ENCODE peak calls at places on chromosome X, in five cellular contexts. G is small intestine, S is breast epithelium, A is right atrium auricular region, H is spleen. P is an unnamed sample. For H3K4me1 and H3K27me3, the result is how much of the 10 kb centered on the place peaks cover.

GRCh38 chrX:21181232-21181853 is 192.9 kb upstream of the CNKSR2 start:
- DNase-seq in G (no peak), S (no peak), A (no peak), H (no peak), P (no peak)

GRCh38 chrX:137430984-137431475 is 134.9 kb upstream of the ZIC3 start:
- DNase-seq in G (no peak), S (no peak), A (no peak), H (no peak), P (no peak)

GRCh38 chrX:18984381-18985185 is 669 bp upstream of the PHKA2 start:
- DNase-seq in G (peak), S (peak), A (peak), H (peak), P (peak)

GRCh38 chrX:147912093-147912801 is 528 bp downstream of the FMR1 start:
- DNase-seq in G (peak), S (peak), A (no peak), H (peak), P (peak)

GRCh38 chrX:18945488-18945887 is 38.4 kb downstream of the PHKA2 start:
- DNase-seq in G (no peak), S (no peak), A (no peak), H (no peak), P (no peak)

GRCh38 chrX:95346854-95347253 is 1337.8 kb upstream of the DIAPH2 start:
- DNase-seq in G (no peak), S (no peak), A (no peak), H (no peak), P (no peak)

GRCh38 chrX:105698386-105698785 is 124.0 kb upstream of the NRK start:
- DNase-seq in G (no peak), S (no peak), A (no peak), H (no peak), P (no peak)

GRCh38 chrX:110402855-110403230 is 44.2 kb downstream of the RTL9 start:
- DNase-seq in G (no peak), S (no peak), A (no peak), H (no peak), P (no peak)

GRCh38 chrX:29690061-29690460 is 525.3 kb upstream of the MAGEB2 start:
- DNase-seq in G (no peak), S (no peak), A (no peak), H (no peak), P (no peak)

GRCh38 chrX:102155806-102156179 is at the start of gene BEX5:
- DNase-seq in G (peak), S (no peak), A (no peak), H (peak), P (peak)

GRCh38 chrX:130247996-130248395 is 20.7 kb downstream of the ZNF280C start:
- DNase-seq in G (no peak), S (no peak), A (no peak), H (no peak), P (no peak)

GRCh38 chrX:7266261-7266660 is 118.3 kb upstream of the PUDP start:
- DNase-seq in G (no peak), S (no peak), A (no peak), H (no peak), P (no peak)

GRCh38 chrX:139077303-139078131 is 366.0 kb upstream of the FGF13 start:
- DNase-seq in G (no peak), S (no peak), A (no peak), H (no peak), P (no peak)

GRCh38 chrX:148658115-148658725 is 157.8 kb downstream of the AFF2 start:
- DNase-seq in G (no peak), S (no peak), A (no peak), H (no peak), P (no peak)

GRCh38 chrX:122475306-122475705 is 708.8 kb upstream of the GRIA3 start:
- DNase-seq in G (no peak), S (no peak), A (no peak), H (no peak), P (no peak)

GRCh38 chrX:20066968-20067708 is 49.6 kb downstream of the MAP7D2 start:
- DNase-seq in G (peak), S (no peak), A (no peak), H (no peak), P (no peak)

GRCh38 chrX:153782324-153782723 is 1.5 kb downstream of the SRPK3 start:
- DNase-seq in G (peak), S (no peak), A (no peak), H (no peak), P (no peak)

GRCh38 chrX:69066021-69066757 is 99.1 kb downstream of the PJA1 start:
- DNase-seq in G (no peak), S (no peak), A (no peak), H (peak), P (peak)

GRCh38 chrX:149541521-149542047 is 772 bp downstream of the EOLA1 start:
- DNase-seq in G (peak), S (no peak), A (no peak), H (no peak), P (no peak)

GRCh38 chrX:33336783-33337182 is 125.4 kb upstream of the DMD start:
- DNase-seq in G (peak), S (no peak), A (no peak), H (no peak), P (no peak)

DNA sequence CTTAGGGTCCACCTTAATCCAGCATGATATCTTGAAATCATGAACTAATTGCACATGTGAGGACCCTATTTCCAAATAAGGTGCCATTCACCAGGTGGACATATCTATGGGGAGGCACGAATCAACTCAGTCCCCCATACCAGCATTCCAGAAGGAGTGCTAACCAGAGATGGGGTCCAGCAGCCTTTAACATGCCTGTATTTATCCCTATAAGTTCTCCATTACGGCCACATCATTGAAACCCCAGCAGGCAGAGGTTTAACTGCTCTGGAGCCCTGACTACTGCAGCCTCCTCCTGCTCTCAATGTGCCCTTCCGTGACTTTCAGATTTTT is 3.2 kb upstream of the ASMTL start:
- DNase-seq in G (no peak), S (no peak), A (no peak), H (peak), P (peak)
- H3K4me1 ChIP-seq in G (under half), S (under half), A (under half), H (under half), P (under half)

GRCh38 chrX:46953137-46953527 is 40.9 kb downstream of the JADE3 start:
- DNase-seq in G (no peak), S (no peak), A (no peak), H (no peak), P (no peak)
- H3K27ac ChIP-seq in G (no peak), S (no peak), A (no peak), H (peak), P (no peak)

GRCh38 chrX:124328765-124329164 is 3.7 kb upstream of the TEX13D start:
- DNase-seq in G (no peak), S (no peak), A (no peak), H (no peak), P (no peak)

DNA sequence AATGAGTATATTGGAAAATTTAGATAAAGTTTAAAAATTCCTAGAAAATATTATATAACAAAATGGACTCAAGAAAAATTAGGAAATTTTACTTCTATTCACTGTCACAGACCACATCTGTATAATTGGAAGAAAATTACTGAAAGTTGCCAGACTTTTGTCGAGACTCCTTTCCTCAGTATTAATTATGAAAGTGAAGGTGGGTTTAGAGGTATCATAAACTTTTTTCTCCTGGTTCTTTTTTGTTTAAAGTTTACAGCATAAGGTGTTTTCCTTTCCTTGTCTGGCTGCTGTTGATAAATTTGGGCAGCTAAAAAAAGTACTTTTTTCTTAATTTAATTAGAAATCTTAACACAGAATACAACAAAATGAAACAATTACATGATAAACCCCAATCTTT is 6.7 kb upstream of the TEX13D start:
- DNase-seq in G (no peak), S (no peak), A (no peak), H (no peak), P (no peak)
- H3K27me3 ChIP-seq in G (under half), S (under half), A (under half), H (under half), P (under half)

DNA sequence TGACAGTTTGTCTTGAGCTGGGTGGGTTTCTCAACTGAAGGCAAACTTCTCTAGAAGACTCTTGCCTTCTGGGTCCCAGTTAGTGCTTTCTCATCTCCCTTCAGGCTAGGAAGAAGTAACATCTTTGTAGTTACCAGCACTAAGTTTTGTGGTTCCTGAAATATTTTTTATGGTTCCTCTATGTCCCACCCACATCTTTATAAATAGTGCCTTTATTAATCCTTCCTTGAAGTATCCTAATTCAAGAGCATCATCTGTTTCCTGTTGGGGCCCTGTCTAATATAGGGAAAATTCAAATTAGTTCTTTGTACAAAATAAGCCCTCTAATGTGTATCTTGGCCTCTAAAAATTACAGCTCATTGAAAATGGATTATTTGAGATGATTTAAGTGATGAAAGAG is 147.4 kb upstream of the MAOA start:
- DNase-seq in G (no peak), S (no peak), A (no peak), H (no peak), P (no peak)
- H3K4me1 ChIP-seq in G (under half), S (under half), A (under half), H (under half), P (under half)

GRCh38 chrX:50813843-50814661 is at the start of gene SHROOM4:
- DNase-seq in G (peak), S (no peak), A (peak), H (peak), P (peak)
- H3K27ac ChIP-seq in G (no peak), S (peak), A (peak), H (peak), P (peak)

GRCh38 chrX:100409316-100410082 is 574 bp downstream of the PCDH19 start:
- DNase-seq in G (no peak), S (no peak), A (no peak), H (no peak), P (peak)

GRCh38 chrX:100410083-100410590 is at the start of gene PCDH19:
- DNase-seq in G (peak), S (no peak), A (no peak), H (peak), P (no peak)

GRCh38 chrX:100413231-100413630 is 3.2 kb upstream of the PCDH19 start:
- DNase-seq in G (peak), S (no peak), A (peak), H (no peak), P (no peak)

GRCh38 chrX:100411802-100412333 is 1.8 kb upstream of the PCDH19 start:
- DNase-seq in G (no peak), S (no peak), A (no peak), H (no peak), P (peak)

DNA sequence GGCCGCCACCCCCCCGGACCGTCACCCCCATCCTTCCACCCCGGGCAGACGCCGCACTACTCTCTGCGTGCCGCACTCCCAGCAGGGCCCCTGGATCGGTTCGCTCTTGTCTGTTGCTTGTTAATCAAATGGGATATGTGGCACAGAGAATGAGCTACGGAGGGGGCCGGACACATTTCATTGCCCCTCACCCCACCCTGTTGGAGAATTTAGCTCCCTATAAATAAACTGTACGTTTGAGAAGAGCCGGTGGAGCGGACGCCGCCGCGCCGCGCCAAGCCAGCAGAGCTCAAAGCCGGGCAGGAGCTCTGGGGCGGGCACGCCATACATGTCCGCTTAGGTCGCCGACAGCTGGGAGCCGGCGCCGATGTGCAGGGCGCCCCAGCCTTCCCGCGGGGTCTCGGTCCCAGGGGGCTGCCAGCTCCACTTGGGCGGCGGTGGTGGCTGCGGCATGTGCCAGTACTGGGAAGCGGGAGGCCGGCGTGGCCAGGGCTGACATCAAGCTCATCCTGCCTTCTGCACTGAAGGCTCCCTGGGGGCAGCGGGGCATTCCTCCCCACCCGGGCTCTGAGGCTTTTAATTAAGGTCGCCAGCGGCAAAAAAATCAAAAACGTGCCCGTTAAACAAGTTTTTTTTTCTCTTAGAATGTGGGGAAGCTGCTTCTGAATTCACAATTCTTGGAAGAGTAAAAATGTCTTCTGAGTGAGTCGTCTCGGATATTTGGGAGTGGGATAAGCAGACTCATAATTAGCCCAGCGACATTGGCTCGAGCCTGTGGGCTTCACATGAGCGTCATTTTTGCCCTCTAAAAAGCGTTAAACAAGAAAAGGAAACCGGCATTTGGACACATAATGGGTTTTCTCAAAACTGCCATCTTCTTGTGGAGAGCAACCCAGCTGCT is 1.1 kb upstream of the PCDH19 start:
- DNase-seq in G (no peak), S (no peak), A (no peak), H (no peak), P (no peak)
- H3K27me3 ChIP-seq in G (under half), S (half or more), A (under half), H (half or more), P (under half)

DNA sequence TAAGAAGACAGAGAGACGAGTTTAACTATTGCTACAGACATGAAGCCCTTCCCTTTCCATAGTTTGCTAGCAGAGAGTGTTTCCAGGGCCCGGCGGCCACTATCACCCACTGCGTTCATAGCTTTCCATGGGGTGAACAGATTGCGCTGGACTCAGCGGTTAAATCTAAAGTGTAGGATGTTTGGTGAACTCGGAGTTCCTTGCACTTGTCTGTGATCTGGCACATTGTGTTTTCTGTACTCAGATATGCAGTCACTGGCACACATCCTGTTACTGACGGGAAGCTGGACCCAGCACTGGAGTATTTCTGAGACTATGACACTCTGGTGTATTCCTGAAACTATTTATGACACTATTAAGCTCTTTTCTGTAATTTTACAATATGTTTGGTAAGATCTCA is 13.9 kb downstream of the CD99 start:
- DNase-seq in G (no peak), S (no peak), A (no peak), H (peak), P (no peak)
- H3K4me1 ChIP-seq in G (under half), S (under half), A (under half), H (under half), P (half or more)